ENCODE peak calls at places on chromosome 13, in nine cellular contexts. A is CD8-positive, alpha-beta T cell; O is T-helper 2 cell treated with Interferon-gamma antibody and Interleukin-4, amounts not matched to agents 5 μg/mL and 100 μg/mL, for 36 hours; M is A673; E is substantia nigra; U is astrocyte; H is WTC11; X is HEK293T; K is HTR-8/SVneo. T is an unnamed sample.

GRCh38 chr13:80707000-80707983 is 366.4 kb upstream of the SPRY2 start:
- DNase-seq in M (no peak), X (no peak), K (no peak), E (no peak), O (no peak), A (no peak), H (no peak), U (no peak), T (no peak)

GRCh38 chr13:112623051-112623711 is 35.2 kb upstream of the TUBGCP3 start:
- DNase-seq in K (no peak), A (no peak), E (no peak), U (no peak), O (no peak), H (no peak), M (no peak), X (no peak), T (no peak)

GRCh38 chr13:75226755-75227435 is 255.1 kb downstream of the TBC1D4 start:
- DNase-seq in H (no peak), X (no peak), O (peak), K (no peak), U (peak), E (no peak), A (no peak), M (no peak), T (no peak)

GRCh38 chr13:99027260-99027659 is 49.4 kb upstream of the DOCK9 start:
- DNase-seq in A (no peak), E (no peak), O (peak), K (no peak), M (no peak), H (no peak), X (no peak), U (peak), T (no peak)

GRCh38 chr13:24746618-24747247 is 17.2 kb upstream of the RNF17 start:
- DNase-seq in E (no peak), O (no peak), X (no peak), A (no peak), H (peak), K (no peak), M (peak), U (no peak), T (no peak)

GRCh38 chr13:21060063-21060826 is 1.1 kb downstream of the LATS2 start:
- DNase-seq in H (peak), E (no peak), A (no peak), K (no peak), O (no peak), U (peak), X (peak), M (peak), T (no peak)

GRCh38 chr13:79786176-79786575 is 305.2 kb downstream of the NDFIP2 start:
- DNase-seq in E (no peak), H (no peak), K (no peak), U (no peak), M (no peak), X (no peak), A (no peak), O (no peak), T (no peak)

GRCh38 chr13:94682229-94682628 is 30.1 kb downstream of the SOX21 start:
- DNase-seq in U (no peak), O (no peak), E (no peak), M (no peak), K (no peak), A (no peak), H (no peak), X (no peak), T (no peak)

GRCh38 chr13:27482996-27483395 is 32.6 kb upstream of the MTIF3 start:
- DNase-seq in M (no peak), A (no peak), X (no peak), U (no peak), K (no peak), H (no peak), E (no peak), O (no peak), T (no peak)

GRCh38 chr13:80361298-80361697 is 20.4 kb upstream of the SPRY2 start:
- DNase-seq in O (no peak), U (no peak), E (no peak), X (no peak), H (no peak), M (no peak), K (no peak), A (no peak), T (no peak)

GRCh38 chr13:28375250-28375930 is 119.5 kb downstream of the FLT1 start:
- DNase-seq in M (no peak), X (no peak), H (no peak), A (no peak), E (no peak), O (no peak), K (no peak), U (no peak), T (no peak)

GRCh38 chr13:21674271-21675009 is 3.6 kb downstream of the FGF9 start:
- DNase-seq in O (no peak), A (peak), M (no peak), U (no peak), E (no peak), K (no peak), X (peak), H (peak), T (no peak)

GRCh38 chr13:48110132-48110868 is 15.4 kb upstream of the MED4 start:
- DNase-seq in K (no peak), U (peak), X (no peak), E (no peak), O (no peak), H (no peak), A (no peak), M (no peak), T (peak)

GRCh38 chr13:34201050-34201913 is 383.3 kb downstream of the RFC3 start:
- DNase-seq in A (no peak), E (no peak), X (no peak), U (peak), H (no peak), K (no peak), O (no peak), M (no peak), T (no peak)

GRCh38 chr13:77902319-77902963 is 16.2 kb downstream of the EDNRB start:
- DNase-seq in O (no peak), U (no peak), A (no peak), M (no peak), K (no peak), X (no peak), E (no peak), H (no peak), T (no peak)

GRCh38 chr13:86986448-86986847 is 684.7 kb upstream of the SLITRK5 start:
- DNase-seq in A (no peak), O (no peak), U (peak), K (no peak), H (no peak), M (no peak), X (no peak), E (no peak), T (no peak)

GRCh38 chr13:21657538-21657937 is 13.3 kb upstream of the FGF9 start:
- DNase-seq in K (no peak), U (peak), H (no peak), O (no peak), E (no peak), M (no peak), A (no peak), X (no peak), T (no peak)

GRCh38 chr13:99525967-99526366 is 24.7 kb downstream of the TM9SF2 start:
- DNase-seq in A (no peak), H (no peak), M (no peak), K (no peak), U (no peak), E (no peak), O (no peak), X (no peak), T (no peak)

GRCh38 chr13:41065098-41065497 is 3.8 kb downstream of the WBP4 start:
- DNase-seq in U (peak), E (no peak), X (no peak), H (no peak), K (no peak), A (no peak), M (no peak), O (no peak), T (no peak)

GRCh38 chr13:85040176-85040660 is 759.0 kb downstream of the SLITRK6 start:
- DNase-seq in H (no peak), M (peak), K (no peak), X (no peak), E (no peak), U (no peak), A (no peak), O (no peak), T (no peak)

T was measured in foreskin melanocyte.